ENCODE peak calls at places on chromosomes 3 and 15, in nine cellular contexts. E, T, Y, M, J, S, I, O and L are unnamed samples.

GRCh38 chr15:52153900-52154895 is 37.0 kb downstream of the GNB5 start:
- DNase-seq in E (no peak), T (no peak), Y (no peak), M (no peak), J (no peak), S (no peak), I (no peak), O (no peak), L (no peak)

GRCh38 chr3:130699765-130700164 is 46.9 kb downstream of the PIK3R4 start:
- DNase-seq in E (peak), T (no peak), Y (no peak), M (no peak), J (peak), S (no peak), I (peak), O (peak), L (peak)

GRCh38 chr15:52960283-52960682 is 170.1 kb upstream of the ONECUT1 start:
- DNase-seq in E (no peak), T (no peak), Y (no peak), M (no peak), J (no peak), S (no peak), I (no peak), O (no peak), L (no peak)

GRCh38 chr3:113339616-113340244 is 101.6 kb downstream of the CFAP44 start:
- DNase-seq in E (no peak), T (no peak), Y (no peak), M (no peak), J (no peak), S (no peak), I (no peak), O (no peak), L (no peak)

GRCh38 chr3:126358816-126359181 is 1.6 kb upstream of the KLF15 start:
- DNase-seq in E (no peak), T (no peak), Y (no peak), M (no peak), J (no peak), S (no peak), I (no peak), O (no peak), L (no peak)

GRCh38 chr3:53255775-53256703 is at the start of gene TKT:
- DNase-seq in E (peak), T (peak), Y (peak), M (peak), J (peak), S (peak), I (peak), O (peak), L (peak)

GRCh38 chr3:115658337-115659181 is 35.2 kb downstream of the GAP43 start:
- DNase-seq in E (peak), T (peak), Y (peak), M (peak), J (peak), S (peak), I (peak), O (peak), L (peak)

GRCh38 chr15:33742807-33743206 is 225.5 kb upstream of the CHRM5 start:
- DNase-seq in E (no peak), T (no peak), Y (no peak), M (no peak), J (no peak), S (no peak), I (no peak), O (no peak), L (no peak)

GRCh38 chr3:59502806-59503205 is 453.0 kb upstream of the CFAP20DC start:
- DNase-seq in E (peak), T (no peak), Y (no peak), M (no peak), J (no peak), S (no peak), I (peak), O (peak), L (no peak)

GRCh38 chr3:101017048-101017447 is 23.8 kb upstream of the ABI3BP start:
- DNase-seq in E (no peak), T (no peak), Y (no peak), M (no peak), J (no peak), S (no peak), I (no peak), O (peak), L (no peak)

GRCh38 chr3:129310111-129310601 is 31.5 kb downstream of the HMCES start:
- DNase-seq in E (no peak), T (peak), Y (no peak), M (no peak), J (no peak), S (no peak), I (no peak), O (no peak), L (no peak)

GRCh38 chr15:62482715-62483429 is 317.8 kb upstream of the C2CD4B start:
- DNase-seq in E (peak), T (no peak), Y (no peak), M (no peak), J (peak), S (no peak), I (peak), O (peak), L (peak)

GRCh38 chr3:61796088-61796680 is 234.8 kb downstream of the PTPRG start:
- DNase-seq in E (no peak), T (peak), Y (peak), M (no peak), J (no peak), S (no peak), I (no peak), O (no peak), L (no peak)

GRCh38 chr3:47419083-47420043 is 38.5 kb downstream of the PTPN23 start:
- DNase-seq in E (no peak), T (no peak), Y (peak), M (no peak), J (no peak), S (no peak), I (no peak), O (no peak), L (no peak)
- TF ChIP-seq POLR2A in E (no peak), T (no peak), Y (no peak), M (no peak), J (no peak), S (no peak), I (no peak), O (no peak), L (no peak)

DNA sequence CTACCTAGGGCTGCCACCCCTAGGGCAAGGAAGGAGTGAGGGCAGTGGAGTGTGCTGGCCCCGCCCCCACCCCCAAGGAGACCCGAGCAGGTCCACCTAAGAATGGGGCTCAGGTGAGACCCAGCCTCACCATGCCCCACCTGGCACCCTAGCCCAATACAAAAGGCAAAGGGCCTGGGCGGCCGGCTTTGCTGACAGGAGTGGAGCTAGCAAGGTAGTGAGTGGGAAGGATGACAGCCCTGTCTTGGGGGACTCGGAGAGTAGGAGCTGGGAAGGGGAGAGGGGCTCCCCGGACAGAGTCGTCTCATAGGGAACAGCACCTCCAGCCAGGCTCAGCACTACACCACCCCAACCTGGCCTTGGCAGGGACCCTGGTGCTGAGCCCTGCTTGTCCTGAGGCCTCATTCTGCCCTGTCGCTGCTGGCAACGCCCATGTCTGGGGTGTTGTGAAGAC is 12.1 kb downstream of the C15orf39 start:
- DNase-seq in E (no peak), T (no peak), Y (no peak), M (no peak), J (no peak), S (no peak), I (no peak), O (no peak), L (no peak)
- TF ChIP-seq POLR2A in E (no peak), T (no peak), Y (no peak), M (no peak), J (no peak), S (no peak), I (no peak), O (no peak), L (no peak)

DNA sequence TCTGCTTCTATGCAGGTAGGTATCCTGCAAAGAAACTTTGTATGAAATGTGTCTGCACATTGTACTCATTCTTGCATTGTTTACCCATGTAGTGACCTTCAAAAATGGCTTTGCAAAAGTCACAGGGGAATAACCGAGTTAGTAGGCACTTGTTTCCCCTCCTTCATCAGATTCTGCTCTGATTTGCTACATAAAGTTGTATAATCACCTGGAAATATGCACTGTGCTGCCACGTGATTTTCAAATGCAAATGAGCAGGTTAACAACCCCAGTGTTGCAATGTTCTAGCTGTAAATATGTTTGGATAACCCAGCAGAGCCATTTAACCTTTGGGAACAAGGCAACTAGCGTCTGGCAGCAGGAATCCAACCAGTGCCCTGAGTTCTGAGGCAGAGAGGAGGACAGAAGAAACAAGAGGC is at the start of gene KNG1:
- DNase-seq in E (no peak), T (no peak), Y (no peak), M (no peak), J (no peak), S (no peak), I (no peak), O (no peak), L (no peak)
- TF ChIP-seq POLR2A in E (no peak), T (no peak), Y (no peak), M (no peak), J (no peak), S (no peak), I (no peak), O (no peak), L (no peak)

DNA sequence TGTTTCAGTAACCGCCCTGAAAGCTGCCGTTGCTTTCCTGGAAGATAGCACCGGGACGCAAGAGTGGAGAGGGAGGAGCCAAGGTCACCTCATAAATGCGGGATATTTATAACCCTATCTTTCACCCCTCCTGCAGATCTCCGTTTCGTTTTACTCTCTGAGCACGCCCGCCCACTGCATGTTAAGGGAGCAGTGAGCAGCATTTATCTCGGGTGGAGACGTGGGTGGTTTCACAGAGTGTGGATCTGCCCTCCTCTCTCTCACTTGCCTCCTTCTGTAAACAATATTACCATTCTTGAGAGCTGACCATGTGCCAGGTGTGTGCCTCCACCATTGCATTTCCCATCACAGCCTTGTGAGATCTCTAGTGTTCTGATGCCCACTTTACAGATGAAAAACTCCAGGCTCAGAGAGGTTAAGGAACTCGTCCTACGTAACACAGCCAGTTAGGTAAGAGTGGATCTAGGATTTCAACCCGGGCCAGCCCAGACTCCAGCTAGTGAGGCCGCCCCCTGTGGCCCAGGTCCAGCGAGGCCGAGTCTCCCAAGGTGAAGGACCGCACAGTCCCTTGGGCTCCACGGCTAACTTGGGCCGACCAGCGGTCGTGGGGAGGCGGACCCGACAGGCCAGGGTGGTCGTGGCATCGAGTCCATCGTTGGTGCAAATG is 16.9 kb upstream of the SEMA4B start:
- DNase-seq in E (peak), T (peak), Y (peak), M (peak), J (peak), S (peak), I (no peak), O (no peak), L (peak)
- TF ChIP-seq POLR2A in E (peak), T (no peak), Y (peak), M (peak), J (peak), S (no peak), I (no peak), O (no peak), L (peak)

GRCh38 chr15:97960364-97961066 is at the start of gene ARRDC4:
- DNase-seq in E (peak), T (peak), Y (peak), M (peak), J (peak), S (peak), I (peak), O (peak), L (peak)
- TF ChIP-seq POLR2A in E (no peak), T (peak), Y (peak), M (peak), J (no peak), S (peak), I (peak), O (peak), L (peak)

DNA sequence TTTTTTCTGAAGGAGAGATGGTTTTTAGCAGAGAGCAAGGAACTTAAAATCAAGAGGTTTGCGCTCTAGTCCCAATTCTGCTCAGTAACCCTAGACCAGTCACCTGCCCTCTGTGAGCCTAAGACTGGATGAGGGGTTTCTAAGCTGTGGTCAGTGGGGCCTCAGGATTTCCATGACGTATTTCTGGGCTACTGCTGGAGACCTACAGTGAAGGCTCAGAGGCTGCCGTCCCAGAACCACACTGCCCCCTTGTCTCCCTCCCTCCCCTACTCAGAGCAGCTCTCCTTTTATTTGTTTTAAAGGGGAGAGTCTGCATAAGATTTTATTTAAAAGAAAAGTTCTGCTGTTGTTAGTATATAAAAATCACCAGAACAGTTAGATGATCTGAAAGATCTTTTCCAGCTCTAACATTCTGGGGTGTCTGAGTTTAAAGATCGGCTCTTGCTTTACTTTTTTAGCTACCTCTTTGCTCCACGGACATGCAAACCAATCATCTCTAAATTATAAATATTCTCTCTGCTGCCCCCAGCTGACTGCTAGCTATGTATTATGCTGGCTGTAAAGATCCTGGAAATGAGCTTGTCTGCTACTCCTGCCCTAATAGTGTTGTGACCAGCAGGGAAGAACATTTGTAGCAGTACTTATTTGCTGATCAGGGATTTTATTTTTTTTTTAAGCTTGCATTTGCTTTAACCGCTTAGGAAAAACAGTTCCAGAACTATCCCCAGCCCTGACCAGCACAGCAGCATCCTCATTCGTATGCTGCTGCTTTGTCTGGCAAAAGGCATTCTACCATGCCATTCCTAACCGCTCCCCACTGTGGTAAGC is 28.6 kb upstream of the NDUFB4 start:
- DNase-seq in E (no peak), T (no peak), Y (peak), M (no peak), J (no peak), S (peak), I (peak), O (peak), L (peak)
- TF ChIP-seq POLR2A in E (no peak), T (no peak), Y (peak), M (no peak), J (no peak), S (no peak), I (no peak), O (no peak), L (no peak)

DNA sequence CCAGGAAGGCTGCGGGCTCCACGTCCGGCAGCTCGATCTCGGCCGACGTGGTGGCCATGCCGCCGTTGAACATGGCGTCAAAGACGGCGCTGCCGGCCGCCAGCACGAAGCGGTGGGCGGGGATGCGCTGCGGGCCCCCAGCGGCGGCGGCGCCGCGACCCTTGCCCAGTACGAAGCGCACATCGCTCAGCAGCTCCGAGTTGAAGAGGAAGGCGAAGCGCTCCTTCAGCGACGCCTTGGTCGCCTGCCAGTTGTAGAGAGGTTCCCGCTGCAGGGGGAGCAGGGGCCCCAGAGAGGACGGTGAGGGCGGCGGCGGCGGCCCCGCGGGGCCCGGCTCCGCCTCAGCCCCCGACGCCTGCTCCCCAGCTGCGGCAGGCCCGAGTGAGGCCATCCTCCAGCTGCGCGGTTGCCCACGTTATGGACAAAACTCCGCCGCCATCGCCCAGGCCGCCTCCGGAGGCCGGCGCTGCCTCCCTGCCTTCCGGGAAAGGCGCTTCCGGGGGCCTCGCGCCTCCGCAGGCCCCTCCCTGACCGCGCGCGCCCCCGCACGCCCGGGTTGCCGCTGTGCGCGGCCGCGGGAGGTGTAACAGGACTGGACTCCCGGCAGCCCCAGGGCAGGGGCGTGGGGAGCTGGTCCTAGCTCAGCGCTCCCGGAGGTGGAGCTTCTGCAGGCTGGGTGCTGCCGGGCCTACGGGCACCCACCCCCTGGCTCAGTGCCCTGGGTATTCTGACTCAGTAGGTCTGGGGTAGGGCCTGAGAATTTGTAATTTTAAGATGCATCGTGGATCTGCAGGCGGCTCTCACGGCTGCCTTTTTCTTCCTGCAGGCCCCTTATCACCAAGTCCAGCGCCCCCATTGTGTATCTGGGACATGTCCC is at the start of gene BTBD1:
- DNase-seq in E (peak), T (peak), Y (peak), M (peak), J (peak), S (peak), I (peak), O (peak), L (peak)
- TF ChIP-seq POLR2A in E (peak), T (peak), Y (peak), M (peak), J (peak), S (peak), I (peak), O (peak), L (peak)